ENCODE peak calls at places on chromosomes 7 and 10, in nine cellular contexts. One of them, this sample, is unnamed.

GRCh38 chr7:98170944-98171343 is 40.3 kb upstream of the BHLHA15 start:
- DNase-seq in stimulated activated CD4-positive, alpha-beta T cell treated with anti-CD3 and anti-CD28 coated beads, Interleukin-4, amount 100 ng/mL, for 1 hour: no peak
- DNase-seq in dermis microvascular lymphatic vessel endothelial cell: no peak
- DNase-seq in mesendoderm: no peak
- DNase-seq in astrocyte of the spinal cord: no peak
- DNase-seq in NCI-H69: no peak
- DNase-seq in hepatocyte: no peak
- DNase-seq in NCI-H1092 treated with DMSO at 0.1 percent for 48 hours: no peak
- DNase-seq in IMR-90: no peak
- DNase-seq in this sample: no peak

GRCh38 chr10:75544923-75545322 is 113.5 kb downstream of the LRMDA start:
- DNase-seq in hepatocyte: no peak
- DNase-seq in dermis microvascular lymphatic vessel endothelial cell: no peak
- DNase-seq in NCI-H69: no peak
- DNase-seq in stimulated activated CD4-positive, alpha-beta T cell treated with anti-CD3 and anti-CD28 coated beads, Interleukin-4, amount 100 ng/mL, for 1 hour: no peak
- DNase-seq in astrocyte of the spinal cord: no peak
- DNase-seq in mesendoderm: no peak
- DNase-seq in IMR-90: no peak
- DNase-seq in NCI-H1092 treated with DMSO at 0.1 percent for 48 hours: no peak
- DNase-seq in this sample: no peak

GRCh38 chr7:17492437-17492836 is 194.0 kb downstream of the AHR start:
- DNase-seq in mesendoderm: no peak
- DNase-seq in astrocyte of the spinal cord: no peak
- DNase-seq in dermis microvascular lymphatic vessel endothelial cell: no peak
- DNase-seq in NCI-H1092 treated with DMSO at 0.1 percent for 48 hours: no peak
- DNase-seq in stimulated activated CD4-positive, alpha-beta T cell treated with anti-CD3 and anti-CD28 coated beads, Interleukin-4, amount 100 ng/mL, for 1 hour: no peak
- DNase-seq in NCI-H69: no peak
- DNase-seq in IMR-90: no peak
- DNase-seq in hepatocyte: no peak
- DNase-seq in this sample: no peak

GRCh38 chr10:84214612-84215235 is 10.6 kb downstream of the LRIT2 start:
- DNase-seq in dermis microvascular lymphatic vessel endothelial cell: peak
- DNase-seq in astrocyte of the spinal cord: no peak
- DNase-seq in hepatocyte: no peak
- DNase-seq in NCI-H1092 treated with DMSO at 0.1 percent for 48 hours: no peak
- DNase-seq in stimulated activated CD4-positive, alpha-beta T cell treated with anti-CD3 and anti-CD28 coated beads, Interleukin-4, amount 100 ng/mL, for 1 hour: no peak
- DNase-seq in mesendoderm: peak
- DNase-seq in NCI-H69: peak
- DNase-seq in IMR-90: no peak
- DNase-seq in this sample: peak

GRCh38 chr7:66257481-66257880 is 52.3 kb downstream of the TPST1 start:
- DNase-seq in NCI-H69: no peak
- DNase-seq in astrocyte of the spinal cord: no peak
- DNase-seq in stimulated activated CD4-positive, alpha-beta T cell treated with anti-CD3 and anti-CD28 coated beads, Interleukin-4, amount 100 ng/mL, for 1 hour: no peak
- DNase-seq in mesendoderm: no peak
- DNase-seq in IMR-90: no peak
- DNase-seq in hepatocyte: no peak
- DNase-seq in NCI-H1092 treated with DMSO at 0.1 percent for 48 hours: no peak
- DNase-seq in dermis microvascular lymphatic vessel endothelial cell: no peak
- DNase-seq in this sample: no peak

GRCh38 chr7:124784879-124785818 is 19.6 kb upstream of the GPR37 start:
- DNase-seq in hepatocyte: peak
- DNase-seq in NCI-H69: peak
- DNase-seq in NCI-H1092 treated with DMSO at 0.1 percent for 48 hours: peak
- DNase-seq in astrocyte of the spinal cord: peak
- DNase-seq in mesendoderm: peak
- DNase-seq in stimulated activated CD4-positive, alpha-beta T cell treated with anti-CD3 and anti-CD28 coated beads, Interleukin-4, amount 100 ng/mL, for 1 hour: no peak
- DNase-seq in dermis microvascular lymphatic vessel endothelial cell: peak
- DNase-seq in IMR-90: peak
- DNase-seq in this sample: no peak

GRCh38 chr7:70313251-70313650 is 715.0 kb downstream of the AUTS2 start:
- DNase-seq in IMR-90: no peak
- DNase-seq in mesendoderm: no peak
- DNase-seq in hepatocyte: no peak
- DNase-seq in NCI-H69: no peak
- DNase-seq in stimulated activated CD4-positive, alpha-beta T cell treated with anti-CD3 and anti-CD28 coated beads, Interleukin-4, amount 100 ng/mL, for 1 hour: no peak
- DNase-seq in dermis microvascular lymphatic vessel endothelial cell: no peak
- DNase-seq in astrocyte of the spinal cord: no peak
- DNase-seq in NCI-H1092 treated with DMSO at 0.1 percent for 48 hours: no peak
- DNase-seq in this sample: no peak

GRCh38 chr7:100884741-100885439 is 4.6 kb downstream of the UFSP1 start:
- DNase-seq in stimulated activated CD4-positive, alpha-beta T cell treated with anti-CD3 and anti-CD28 coated beads, Interleukin-4, amount 100 ng/mL, for 1 hour: no peak
- DNase-seq in dermis microvascular lymphatic vessel endothelial cell: no peak
- DNase-seq in hepatocyte: no peak
- DNase-seq in IMR-90: no peak
- DNase-seq in NCI-H69: no peak
- DNase-seq in astrocyte of the spinal cord: no peak
- DNase-seq in mesendoderm: no peak
- DNase-seq in NCI-H1092 treated with DMSO at 0.1 percent for 48 hours: no peak
- DNase-seq in this sample: no peak

GRCh38 chr10:132940791-132941465 is 1.4 kb downstream of the CFAP46 start:
- DNase-seq in mesendoderm: no peak
- DNase-seq in stimulated activated CD4-positive, alpha-beta T cell treated with anti-CD3 and anti-CD28 coated beads, Interleukin-4, amount 100 ng/mL, for 1 hour: no peak
- DNase-seq in NCI-H1092 treated with DMSO at 0.1 percent for 48 hours: no peak
- DNase-seq in IMR-90: no peak
- DNase-seq in dermis microvascular lymphatic vessel endothelial cell: no peak
- DNase-seq in NCI-H69: no peak
- DNase-seq in astrocyte of the spinal cord: no peak
- DNase-seq in hepatocyte: no peak
- DNase-seq in this sample: no peak

GRCh38 chr7:19754521-19755116 is 18.8 kb downstream of the TMEM196 start:
- DNase-seq in stimulated activated CD4-positive, alpha-beta T cell treated with anti-CD3 and anti-CD28 coated beads, Interleukin-4, amount 100 ng/mL, for 1 hour: no peak
- DNase-seq in mesendoderm: peak
- DNase-seq in dermis microvascular lymphatic vessel endothelial cell: peak
- DNase-seq in NCI-H69: peak
- DNase-seq in hepatocyte: peak
- DNase-seq in IMR-90: peak
- DNase-seq in NCI-H1092 treated with DMSO at 0.1 percent for 48 hours: peak
- DNase-seq in astrocyte of the spinal cord: peak
- DNase-seq in this sample: no peak

This sample was measured in effector CD8-positive, alpha-beta T cell.